ENCODE peak calls at places on chromosomes 13 and 19, in five cellular contexts. L is colonic mucosa, N is Peyer's patch, Q is thoracic aorta, E is psoas muscle. P is an unnamed sample.

GRCh38 chr13:27481766-27482165 is 31.4 kb upstream of the MTIF3 start:
- DNase-seq in L (peak; percentile 65), N (peak; percentile 61), Q (no peak), E (no peak), P (no peak)

GRCh38 chr13:30681489-30682242 is 53.7 kb upstream of the ALOX5AP start:
- DNase-seq in L (no peak), N (no peak), Q (no peak), E (no peak), P (no peak)

GRCh38 chr13:86737334-86737932 is 933.7 kb upstream of the SLITRK5 start:
- DNase-seq in L (no peak), N (no peak), Q (no peak), E (no peak), P (no peak)

GRCh38 chr13:89401209-89401810 is 1730.1 kb downstream of the SLITRK5 start:
- DNase-seq in L (no peak), N (no peak), Q (no peak), E (no peak), P (no peak)

GRCh38 chr19:4519521-4520277 is 1.4 kb upstream of the PLIN4 start:
- DNase-seq in L (no peak), N (no peak), Q (no peak), E (no peak), P (no peak)

GRCh38 chr19:11535792-11536595 is 2.7 kb upstream of the CNN1 start:
- DNase-seq in L (peak; percentile 91), N (peak; percentile 89), Q (peak; percentile 56), E (peak; percentile 95), P (peak; percentile 97)

GRCh38 chr19:7421941-7422744 is 66.7 kb downstream of the PEX11G start:
- DNase-seq in L (no peak), N (no peak), Q (no peak), E (no peak), P (no peak)

GRCh38 chr19:46716013-46716671 is 772 bp downstream of the PRKD2 start:
- DNase-seq in L (peak; percentile 44), N (no peak), Q (no peak), E (no peak), P (peak; percentile 86)

GRCh38 chr19:37594982-37595382 is 306 bp downstream of the ZNF540 start:
- DNase-seq in L (peak; percentile 68), N (peak; percentile 75), Q (peak; percentile 37), E (peak; percentile 81), P (peak; percentile 89)

GRCh38 chr13:106151056-106151699 is 384.3 kb downstream of the EFNB2 start:
- DNase-seq in L (peak; percentile 41), N (no peak), Q (no peak), E (no peak), P (no peak)

GRCh38 chr13:27528908-27529307 is 78.5 kb upstream of the MTIF3 start:
- DNase-seq in L (no peak), N (no peak), Q (no peak), E (no peak), P (no peak)

GRCh38 chr13:50401721-50402510 is 386.7 kb downstream of the KCNRG start:
- DNase-seq in L (no peak), N (no peak), Q (no peak), E (no peak), P (no peak)

GRCh38 chr19:30780032-30780431 is 407.8 kb downstream of the ZNF536 start:
- DNase-seq in L (no peak), N (no peak), Q (no peak), E (no peak), P (no peak)

GRCh38 chr13:100423375-100423774 is 165.2 kb downstream of the GGACT start:
- DNase-seq in L (no peak), N (no peak), Q (no peak), E (no peak), P (no peak)

GRCh38 chr19:40755248-40755624 is 4.2 kb downstream of the SNRPA start:
- DNase-seq in L (no peak), N (no peak), Q (no peak), E (no peak), P (no peak)

GRCh38 chr13:100470841-100471505 is 117.6 kb downstream of the GGACT start:
- DNase-seq in L (no peak), N (no peak), Q (no peak), E (no peak), P (no peak)

GRCh38 chr19:3984908-3985642 is at the start of gene EEF2:
- DNase-seq in L (peak; percentile 91), N (peak; percentile 92), Q (peak; percentile 68), E (peak; percentile 96), P (peak; percentile 97)

GRCh38 chr19:8307965-8308866 is at the start of gene CD320:
- DNase-seq in L (peak; percentile 93), N (peak; percentile 90), Q (peak; percentile 43), E (peak; percentile 95), P (peak; percentile 95)

DNA sequence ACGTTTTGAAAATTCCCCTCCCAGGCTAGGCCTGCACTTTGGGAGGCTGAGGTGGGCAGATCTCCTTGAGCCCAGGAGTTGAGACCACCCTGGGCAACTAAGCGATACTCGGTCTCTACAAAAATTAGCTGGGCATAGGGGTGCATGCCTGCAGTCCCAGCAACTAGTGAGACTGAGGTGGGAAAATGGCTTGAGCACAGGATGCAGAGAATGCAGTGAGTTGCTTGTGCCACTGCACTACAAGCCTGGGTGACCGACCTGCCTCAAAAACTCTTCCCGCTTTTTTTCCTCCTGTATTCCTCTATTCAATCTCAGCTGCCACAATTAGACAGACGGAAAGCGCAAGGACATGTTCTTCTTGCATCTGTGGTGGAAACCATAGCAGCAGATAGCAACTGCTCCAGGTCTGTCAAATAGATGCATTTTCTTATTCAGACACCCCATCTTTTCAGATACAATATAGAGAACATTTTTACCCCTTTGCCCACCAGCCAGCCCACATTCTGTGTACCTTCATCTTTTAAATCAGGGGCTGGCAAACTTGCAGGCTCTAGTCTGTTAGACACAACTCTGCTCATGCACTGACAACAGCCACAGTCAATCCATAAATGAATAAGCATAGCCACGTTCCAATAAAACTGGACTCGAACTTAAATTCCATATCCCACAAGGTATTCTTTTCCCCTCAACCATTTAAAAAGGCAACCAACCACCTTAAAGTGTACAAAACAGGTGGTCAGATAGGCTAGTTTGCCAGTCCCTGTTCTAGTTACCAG is 4.8 kb downstream of the TPT1 start:
- DNase-seq in L (no peak), N (no peak), Q (no peak), E (no peak), P (no peak)
- H3K36me3 ChIP-seq in L (peaks cover 29% of the 10 kb centered on the region), N (no peaks in the 10 kb centered on the region), Q (peaks cover 48% of the 10 kb centered on the region), E (peaks cover 25% of the 10 kb centered on the region), P (peaks cover 51% of the 10 kb centered on the region)

GRCh38 chr13:111176421-111176820 is 61.3 kb downstream of the ARHGEF7 start:
- DNase-seq in L (no peak), N (no peak), Q (no peak), E (no peak), P (no peak)

GRCh38 chr13:111177803-111178389 is 62.8 kb downstream of the ARHGEF7 start:
- DNase-seq in L (no peak), N (no peak), Q (no peak), E (no peak), P (no peak)

GRCh38 chr13:111178417-111178816 is 63.3 kb downstream of the ARHGEF7 start:
- DNase-seq in L (no peak), N (no peak), Q (no peak), E (no peak), P (no peak)

GRCh38 chr13:111175948-111176347 is 60.8 kb downstream of the ARHGEF7 start:
- DNase-seq in L (no peak), N (no peak), Q (no peak), E (no peak), P (no peak)

DNA sequence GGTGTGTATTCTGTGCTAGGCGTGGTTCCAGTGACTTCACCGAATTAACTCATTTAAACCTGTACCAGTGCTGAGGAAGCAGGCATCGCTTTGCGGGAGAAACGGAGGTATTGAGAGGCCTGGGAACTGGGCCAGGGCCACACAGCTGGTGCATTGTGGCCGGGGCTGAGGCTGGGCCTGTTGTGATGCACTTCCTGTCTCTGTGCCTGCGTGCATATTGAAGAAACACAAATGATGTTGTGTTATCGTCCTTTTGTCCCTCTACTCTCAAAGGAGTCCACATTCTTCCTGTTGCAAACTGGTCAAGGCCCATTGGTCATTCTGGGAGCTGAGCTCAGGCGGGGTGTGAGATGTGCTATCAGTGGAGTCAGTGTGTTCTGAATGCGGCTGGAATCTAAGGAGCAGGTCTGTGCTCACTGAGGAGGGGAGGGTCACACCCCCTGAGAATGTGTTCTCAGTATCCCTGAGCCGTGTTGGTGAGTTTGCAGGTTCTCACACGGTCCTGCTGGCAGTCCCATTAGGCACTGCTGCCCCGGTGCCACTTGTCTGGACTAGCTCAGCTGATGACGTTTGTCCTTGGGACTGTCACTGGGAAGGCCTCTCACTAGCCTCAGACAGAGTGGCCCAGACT is 62.1 kb downstream of the ARHGEF7 start:
- DNase-seq in L (no peak), N (no peak), Q (no peak), E (peak; percentile 65), P (peak; percentile 81)
- H3K4me3 ChIP-seq in L (no peak overlapping the region), N (no peak overlapping the region), Q (no peak overlapping the region), E (peak overlapping the region; percentile 3), P (no peak overlapping the region)

GRCh38 chr13:63081400-63082014 is 1665.9 kb upstream of the PCDH20 start:
- DNase-seq in L (no peak), N (no peak), Q (no peak), E (no peak), P (no peak)

GRCh38 chr13:63088226-63088625 is 1672.6 kb upstream of the PCDH20 start:
- DNase-seq in L (no peak), N (no peak), Q (no peak), E (no peak), P (no peak)

GRCh38 chr13:63086286-63086685 is 1670.6 kb upstream of the PCDH20 start:
- DNase-seq in L (no peak), N (no peak), Q (no peak), E (no peak), P (no peak)

DNA sequence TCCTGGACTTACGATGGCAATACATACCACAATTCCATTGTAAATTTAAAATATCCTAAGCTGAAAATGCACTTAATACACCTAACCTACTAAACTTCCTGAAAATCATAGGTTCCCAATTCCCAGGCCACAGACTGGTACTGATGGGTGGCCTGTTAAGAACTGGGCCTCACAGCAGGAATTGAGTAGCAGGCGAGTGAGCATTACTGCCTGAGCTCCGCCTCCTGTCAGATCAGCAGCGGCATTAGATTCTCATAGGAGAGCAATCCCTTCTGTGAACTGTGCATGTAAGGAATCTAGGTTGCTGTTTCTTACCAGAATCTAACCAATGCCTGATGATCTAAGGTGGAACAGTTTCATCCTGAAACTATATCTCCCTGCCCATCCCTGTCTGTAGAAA is 1670.2 kb upstream of the PCDH20 start:
- DNase-seq in L (no peak), N (no peak), Q (no peak), E (no peak), P (no peak)
- H3K9me3 ChIP-seq in L (no peaks in the 10 kb centered on the region), N (no peaks in the 10 kb centered on the region), Q (no peaks in the 10 kb centered on the region), E (no peaks in the 10 kb centered on the region), P (peaks cover 2% of the 10 kb centered on the region)

GRCh38 chr19:1424182-1424955 is 13.8 kb upstream of the RPS15 start:
- DNase-seq in L (no peak), N (no peak), Q (no peak), E (no peak), P (no peak)
- H3K36me3 ChIP-seq in L (peaks cover 23% of the 10 kb centered on the region), N (no peaks in the 10 kb centered on the region), Q (peaks cover 71% of the 10 kb centered on the region), E (peaks cover 10% of the 10 kb centered on the region), P (peaks cover 52% of the 10 kb centered on the region)

GRCh38 chr19:18644144-18645034 is 7.6 kb downstream of the KLHL26 start:
- DNase-seq in L (no peak), N (no peak), Q (no peak), E (no peak), P (no peak)
- H3K4me3 ChIP-seq in L (no peak overlapping the region), N (no peak overlapping the region), Q (peak overlapping the region; percentile 59), E (no peak overlapping the region), P (no peak overlapping the region)

P was measured in kidney.